ENCODE peak calls at places on chromosomes 3 and 15, in eight cellular contexts. K is natural killer cell; S is H7; V is progenitor cell of endocrine pancreas; N is CD4-positive, alpha-beta T cell; G is GM23248; P is lower lobe of right lung; I is mammary epithelial cell. Z is an unnamed sample.

GRCh38 chr15:77634266-77634962 is 1.7 kb upstream of the LINGO1 start:
- DNase-seq in K (peak; percentile 31), S (peak; percentile 91), V (peak; percentile 73), N (peak; percentile 31), G (peak; percentile 68), P (peak; percentile 66), I (peak; percentile 42), Z (no peak)

GRCh38 chr3:122947621-122948202 is 79.9 kb downstream of the SEMA5B start:
- DNase-seq in K (no peak), S (no peak), V (no peak), N (no peak), G (no peak), P (no peak), I (no peak), Z (no peak)

GRCh38 chr3:54146383-54147239 is 24.3 kb downstream of the CACNA2D3 start:
- DNase-seq in K (no peak), S (peak; percentile 86), V (peak; percentile 56), N (no peak), G (peak; percentile 44), P (peak; percentile 64), I (peak; percentile 23), Z (peak; percentile 47)

GRCh38 chr3:7669641-7670040 is 808.7 kb downstream of the GRM7 start:
- DNase-seq in K (no peak), S (no peak), V (no peak), N (no peak), G (no peak), P (no peak), I (no peak), Z (no peak)

GRCh38 chr15:59158701-59159034 is 48.0 kb upstream of the LDHAL6B start:
- DNase-seq in K (no peak), S (no peak), V (no peak), N (no peak), G (no peak), P (peak; percentile 84), I (no peak), Z (no peak)

GRCh38 chr15:92095691-92096090 is 242.2 kb downstream of the SLCO3A1 start:
- DNase-seq in K (no peak), S (no peak), V (no peak), N (no peak), G (no peak), P (no peak), I (no peak), Z (no peak)

GRCh38 chr3:143332046-143332445 is 212.5 kb downstream of the CHST2 start:
- DNase-seq in K (no peak), S (no peak), V (no peak), N (no peak), G (no peak), P (no peak), I (no peak), Z (no peak)

GRCh38 chr15:101369676-101370075 is 74.6 kb upstream of the SNRPA1 start:
- DNase-seq in K (no peak), S (peak; percentile 61), V (no peak), N (no peak), G (no peak), P (no peak), I (no peak), Z (no peak)

GRCh38 chr3:185734725-185735096 is 90.1 kb downstream of the IGF2BP2 start:
- DNase-seq in K (no peak), S (no peak), V (no peak), N (no peak), G (no peak), P (no peak), I (no peak), Z (no peak)

GRCh38 chr3:151468284-151468917 is 7.5 kb upstream of the IGSF10 start:
- DNase-seq in K (no peak), S (peak; percentile 68), V (peak; percentile 28), N (peak; percentile 15), G (peak; percentile 69), P (no peak), I (peak; percentile 35), Z (no peak)

GRCh38 chr3:17116007-17116659 is 231.4 kb downstream of the PLCL2 start:
- DNase-seq in K (no peak), S (no peak), V (no peak), N (no peak), G (no peak), P (no peak), I (no peak), Z (no peak)

GRCh38 chr3:53222183-53222901 is 33.5 kb downstream of the TKT start:
- DNase-seq in K (no peak), S (peak; percentile 64), V (no peak), N (no peak), G (no peak), P (peak; percentile 36), I (no peak), Z (no peak)

GRCh38 chr3:186931487-186932280 is 1.4 kb downstream of the ST6GAL1 start:
- DNase-seq in K (peak; percentile 72), S (peak; percentile 74), V (peak; percentile 53), N (peak; percentile 61), G (peak; percentile 44), P (peak; percentile 79), I (peak; percentile 61), Z (peak; percentile 41)

GRCh38 chr15:88756926-88757325 is 46.3 kb upstream of the ACAN start:
- DNase-seq in K (no peak), S (no peak), V (no peak), N (no peak), G (no peak), P (no peak), I (no peak), Z (no peak)

GRCh38 chr3:71022552-71023335 is 560.8 kb downstream of the FOXP1 start:
- DNase-seq in K (no peak), S (peak; percentile 21), V (no peak), N (no peak), G (peak; percentile 33), P (no peak), I (peak; percentile 37), Z (no peak)

GRCh38 chr3:79516795-79517194 is 251.0 kb downstream of the ROBO1 start:
- DNase-seq in K (no peak), S (no peak), V (no peak), N (no peak), G (peak; percentile 9), P (no peak), I (peak; percentile 14), Z (no peak)

GRCh38 chr3:194161181-194162045 is 25.5 kb downstream of the HES1 start:
- DNase-seq in K (no peak), S (peak; percentile 65), V (peak; percentile 36), N (no peak), G (no peak), P (no peak), I (peak; percentile 36), Z (no peak)

GRCh38 chr3:64359735-64360134 is 134.5 kb upstream of the PRICKLE2 start:
- DNase-seq in K (no peak), S (no peak), V (no peak), N (no peak), G (no peak), P (no peak), I (no peak), Z (no peak)

GRCh38 chr3:182083112-182083511 is 371.4 kb downstream of the SOX2 start:
- DNase-seq in K (no peak), S (no peak), V (no peak), N (no peak), G (no peak), P (no peak), I (peak; percentile 27), Z (no peak)

GRCh38 chr15:34436956-34437442 is 609 bp downstream of the GOLGA8A start:
- DNase-seq in K (peak; percentile 44), S (peak; percentile 81), V (peak; percentile 42), N (peak; percentile 29), G (peak; percentile 69), P (peak; percentile 55), I (peak; percentile 26), Z (no peak)

GRCh38 chr3:85304360-85304964 is 345.7 kb downstream of the CADM2 start:
- DNase-seq in K (no peak), S (peak; percentile 4), V (no peak), N (no peak), G (peak; percentile 8), P (no peak), I (peak; percentile 1), Z (no peak)

GRCh38 chr15:25790003-25790660 is 73.0 kb downstream of the ATP10A start:
- DNase-seq in K (no peak), S (peak; percentile 70), V (no peak), N (no peak), G (peak; percentile 98), P (no peak), I (no peak), Z (peak; percentile 80)